ENCODE peak calls at places on chromosomes 5 and 9, in six cellular contexts. Y is stomach; B is activated naive CD8-positive, alpha-beta T cell treated with anti-CD3 and anti-CD28 coated beads, Interleukin-2, amount 50 U/mL, for 24 hours; R is foreskin fibroblast; X is putamen; V is GM13977. P is an unnamed sample.

GRCh38 chr9:124163988-124164350 is 93.8 kb upstream of the NEK6 start:
- DNase-seq in Y (no peak), B (no peak), R (no peak), X (no peak), V (no peak), P (no peak)

GRCh38 chr9:133876836-133877235 is 115.3 kb downstream of the VAV2 start:
- DNase-seq in Y (no peak), B (no peak), R (no peak), X (no peak), V (no peak), P (no peak)

GRCh38 chr9:112881366-112881765 is 9.3 kb downstream of the SLC46A2 start:
- DNase-seq in Y (no peak), B (no peak), R (no peak), X (no peak), V (no peak), P (no peak)

GRCh38 chr5:368162-369084 is 46.9 kb downstream of the AHRR start:
- DNase-seq in Y (no peak), B (peak), R (peak), X (no peak), V (peak), P (peak)

GRCh38 chr9:134597041-134597913 is 44.3 kb upstream of the COL5A1 start:
- DNase-seq in Y (no peak), B (no peak), R (no peak), X (no peak), V (no peak), P (no peak)

GRCh38 chr9:72315510-72316287 is 49.3 kb downstream of the ZFAND5 start:
- DNase-seq in Y (peak), B (no peak), R (peak), X (peak), V (no peak), P (no peak)

GRCh38 chr5:31048975-31049290 is 144.6 kb upstream of the CDH6 start:
- DNase-seq in Y (no peak), B (no peak), R (no peak), X (no peak), V (no peak), P (no peak)

GRCh38 chr5:126801992-126802294 is 25.0 kb downstream of the LMNB1 start:
- DNase-seq in Y (no peak), B (no peak), R (peak), X (no peak), V (no peak), P (no peak)

GRCh38 chr5:150596826-150597225 is 43.6 kb upstream of the SYNPO start:
- DNase-seq in Y (no peak), B (no peak), R (no peak), X (no peak), V (no peak), P (no peak)

GRCh38 chr5:1235379-1235778 is 10.2 kb downstream of the SLC6A18 start:
- DNase-seq in Y (no peak), B (no peak), R (no peak), X (no peak), V (no peak), P (no peak)

GRCh38 chr5:1851290-1851934 is 31.3 kb downstream of the IRX4 start:
- DNase-seq in Y (no peak), B (no peak), R (no peak), X (no peak), V (no peak), P (no peak)

GRCh38 chr9:83313771-83314170 is 224.4 kb downstream of the FRMD3 start:
- DNase-seq in Y (no peak), B (no peak), R (no peak), X (no peak), V (no peak), P (no peak)

P was measured in GOT3.